ENCODE peak calls at places on chromosomes 16 and 17, in eight cellular contexts. Q is HL-60; O is fibroblast of pulmonary artery; X is AG04449; M is fibroblast of the aortic adventitia; P is CD4-positive, CD25-positive, alpha-beta regulatory T cell; H is A549; D is NT2/D1. W is an unnamed sample.

GRCh38 chr17:65027305-65027704 is 29.2 kb downstream of the GNA13 start:
- DNase-seq in O (peak; percentile 88), P (peak; percentile 36), H (peak; percentile 74), Q (no peak), D (peak; percentile 3), X (no peak), M (peak; percentile 72), W (peak; percentile 42)

GRCh38 chr17:59642535-59642934 is 22.8 kb downstream of the CLTC start:
- DNase-seq in M (no peak), D (no peak), P (no peak), Q (no peak), H (no peak), O (no peak), X (no peak), W (no peak)

GRCh38 chr17:35372846-35373531 is 432 bp downstream of the SLFN11 start:
- DNase-seq in Q (no peak), H (no peak), M (peak; percentile 33), D (no peak), X (no peak), P (peak; percentile 37), O (no peak), W (peak; percentile 15)

GRCh38 chr17:68854509-68854908 is 100.7 kb downstream of the ABCA8 start:
- DNase-seq in H (no peak), O (no peak), P (no peak), D (no peak), M (no peak), X (no peak), Q (no peak), W (no peak)

GRCh38 chr16:47018223-47018891 is 44.9 kb upstream of the DNAJA2 start:
- DNase-seq in D (no peak), X (no peak), Q (peak; percentile 56), M (peak; percentile 20), H (peak; percentile 75), O (peak; percentile 22), P (peak; percentile 5), W (peak; percentile 76)

GRCh38 chr16:48383877-48384304 is 1.3 kb downstream of the SIAH1 start:
- DNase-seq in P (no peak), X (no peak), H (peak; percentile 31), M (no peak), Q (no peak), O (peak; percentile 34), D (no peak), W (peak; percentile 18)

GRCh38 chr16:51834131-51834530 is 683.1 kb upstream of the SALL1 start:
- DNase-seq in X (no peak), M (peak; percentile 46), D (no peak), P (no peak), H (no peak), O (peak; percentile 35), Q (no peak), W (no peak)

GRCh38 chr17:1958134-1958881 is 66.8 kb downstream of the RTN4RL1 start:
- DNase-seq in P (no peak), D (no peak), X (no peak), O (no peak), Q (no peak), M (peak; percentile 32), H (no peak), W (no peak)

GRCh38 chr17:61402978-61403845 is 3.6 kb downstream of the TBX2 start:
- DNase-seq in X (no peak), D (no peak), M (peak; percentile 36), O (no peak), Q (no peak), H (no peak), P (no peak), W (no peak)

GRCh38 chr17:15404116-15404730 is 62.8 kb upstream of the TEKT3 start:
- DNase-seq in O (peak; percentile 47), P (no peak), X (no peak), Q (no peak), H (no peak), D (no peak), M (peak; percentile 66), W (no peak)

GRCh38 chr16:88970095-88970494 is 6.9 kb downstream of the CBFA2T3 start:
- DNase-seq in X (no peak), P (no peak), H (no peak), M (no peak), D (no peak), O (no peak), Q (no peak), W (no peak)

GRCh38 chr16:68360971-68361370 is 50.2 kb downstream of the PRMT7 start:
- DNase-seq in O (no peak), H (no peak), Q (no peak), P (no peak), M (no peak), D (no peak), X (no peak), W (no peak)

GRCh38 chr17:28141333-28141732 is 98.9 kb downstream of the NLK start:
- DNase-seq in M (no peak), H (no peak), D (no peak), P (no peak), X (no peak), Q (no peak), O (no peak), W (no peak)

GRCh38 chr17:17119533-17119932 is 77.3 kb downstream of the MPRIP start:
- DNase-seq in X (no peak), D (no peak), O (peak; percentile 37), H (peak; percentile 34), P (peak; percentile 23), Q (no peak), M (peak; percentile 30), W (peak; percentile 63)

GRCh38 chr17:28507567-28508195 is 1.5 kb downstream of the FOXN1 start:
- DNase-seq in P (no peak), D (no peak), M (no peak), X (no peak), O (no peak), H (no peak), Q (no peak), W (no peak)

GRCh38 chr17:13558588-13558987 is 43.1 kb downstream of the HS3ST3A1 start:
- DNase-seq in O (no peak), H (no peak), Q (no peak), M (no peak), P (no peak), D (no peak), X (no peak), W (no peak)

DNA sequence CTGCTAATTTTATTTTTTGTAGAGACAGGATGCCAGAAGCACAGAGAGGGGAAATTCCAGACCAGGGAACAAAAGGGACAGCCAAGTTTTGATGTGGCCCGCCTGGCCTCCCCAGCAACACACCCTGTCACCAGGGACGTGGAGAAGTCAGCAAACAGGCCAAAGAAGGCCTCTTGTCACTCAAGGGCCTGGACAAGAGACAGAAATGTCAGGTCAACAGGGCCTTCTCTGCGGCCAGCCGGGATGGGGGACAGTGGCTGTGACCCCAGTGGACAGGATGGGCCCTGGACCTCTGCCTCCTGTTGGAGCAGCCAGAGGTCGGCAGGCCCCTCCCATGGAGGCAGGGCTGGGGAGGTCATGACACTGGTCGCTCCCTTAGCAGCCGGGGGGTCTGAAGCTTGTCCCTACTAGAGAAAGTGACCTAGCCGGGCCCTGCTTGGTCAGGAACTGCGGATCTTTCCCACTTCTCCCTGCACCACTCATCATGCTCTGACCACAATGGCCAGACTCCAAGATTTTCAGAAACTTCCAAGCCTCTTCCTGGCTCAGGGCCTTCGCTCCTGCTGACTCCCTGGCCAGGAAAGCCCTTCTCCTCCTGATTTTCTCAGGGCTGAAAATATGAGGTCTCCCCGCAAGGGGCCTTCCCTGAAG is 9.2 kb upstream of the TVP23A start:
- DNase-seq in Q (no peak), M (peak; percentile 96), X (peak; percentile 34), P (no peak), H (no peak), D (no peak), O (peak; percentile 91), W (no peak)
- H3K4me3 ChIP-seq in Q (no peak overlapping the region), M (no peak overlapping the region), X (no peak overlapping the region), P (no peak overlapping the region), H (no peak overlapping the region), D (no peak overlapping the region), O (no peak overlapping the region), W (no peak overlapping the region)

DNA sequence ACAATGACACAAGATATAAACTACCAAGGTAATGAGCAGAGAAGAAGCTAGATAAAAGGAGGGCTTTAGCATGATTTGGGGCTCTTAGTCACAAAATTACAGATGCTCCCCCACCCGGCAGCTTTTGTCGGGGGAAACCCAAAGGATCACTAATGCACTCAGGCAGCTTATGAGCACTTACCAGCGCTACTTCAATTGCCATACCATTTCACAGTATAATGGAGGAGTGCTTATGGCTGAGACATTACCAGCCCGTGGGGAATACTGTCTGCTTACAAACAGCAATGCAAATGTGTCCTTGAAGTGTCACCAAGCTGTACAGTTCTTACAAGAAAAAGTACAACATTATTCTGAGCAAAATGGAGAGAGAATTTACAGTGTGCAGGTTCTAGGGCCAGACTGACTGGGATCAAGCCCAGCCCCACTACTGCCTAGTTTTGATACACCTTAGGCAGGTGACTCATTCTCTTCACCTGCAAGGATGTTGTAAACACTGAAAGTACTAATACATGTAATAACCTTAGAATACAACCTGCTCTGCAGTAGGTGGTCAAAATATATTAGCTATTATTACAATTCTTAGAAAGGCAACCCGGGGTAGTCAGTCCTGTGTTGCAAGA is 16.3 kb downstream of the ANKFY1 start:
- DNase-seq in M (no peak), O (no peak), P (no peak), D (no peak), X (no peak), H (no peak), Q (no peak), W (no peak)
- H3K4me3 ChIP-seq in M (no peak overlapping the region), O (no peak overlapping the region), P (no peak overlapping the region), D (no peak overlapping the region), X (no peak overlapping the region), H (no peak overlapping the region), Q (no peak overlapping the region), W (no peak overlapping the region)

DNA sequence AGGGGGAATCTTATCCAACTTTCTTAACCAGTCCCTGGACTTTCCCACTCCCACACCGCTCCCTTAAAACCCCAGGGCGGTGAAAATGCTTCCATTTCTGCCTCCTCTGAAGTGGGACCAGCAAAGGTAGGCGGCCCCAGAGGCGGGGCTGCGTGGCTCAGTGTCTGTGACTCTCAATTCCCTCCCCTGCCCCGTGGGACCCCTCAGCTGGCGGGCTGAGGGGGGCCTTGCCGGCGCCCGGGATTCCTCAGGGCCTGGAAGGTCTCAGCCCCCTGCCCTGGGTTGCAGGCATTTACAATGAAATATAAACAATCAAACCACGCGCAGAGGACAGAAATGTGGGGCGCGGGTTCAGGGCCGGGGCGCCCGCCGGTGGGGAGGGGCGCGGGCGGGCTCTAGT is 3.6 kb downstream of the SOST start:
- DNase-seq in H (no peak), Q (no peak), X (no peak), P (no peak), M (no peak), D (no peak), O (no peak), W (no peak)
- H3K4me3 ChIP-seq in H (no peak overlapping the region), Q (no peak overlapping the region), X (no peak overlapping the region), P (no peak overlapping the region), M (no peak overlapping the region), D (no peak overlapping the region), O (no peak overlapping the region), W (no peak overlapping the region)

DNA sequence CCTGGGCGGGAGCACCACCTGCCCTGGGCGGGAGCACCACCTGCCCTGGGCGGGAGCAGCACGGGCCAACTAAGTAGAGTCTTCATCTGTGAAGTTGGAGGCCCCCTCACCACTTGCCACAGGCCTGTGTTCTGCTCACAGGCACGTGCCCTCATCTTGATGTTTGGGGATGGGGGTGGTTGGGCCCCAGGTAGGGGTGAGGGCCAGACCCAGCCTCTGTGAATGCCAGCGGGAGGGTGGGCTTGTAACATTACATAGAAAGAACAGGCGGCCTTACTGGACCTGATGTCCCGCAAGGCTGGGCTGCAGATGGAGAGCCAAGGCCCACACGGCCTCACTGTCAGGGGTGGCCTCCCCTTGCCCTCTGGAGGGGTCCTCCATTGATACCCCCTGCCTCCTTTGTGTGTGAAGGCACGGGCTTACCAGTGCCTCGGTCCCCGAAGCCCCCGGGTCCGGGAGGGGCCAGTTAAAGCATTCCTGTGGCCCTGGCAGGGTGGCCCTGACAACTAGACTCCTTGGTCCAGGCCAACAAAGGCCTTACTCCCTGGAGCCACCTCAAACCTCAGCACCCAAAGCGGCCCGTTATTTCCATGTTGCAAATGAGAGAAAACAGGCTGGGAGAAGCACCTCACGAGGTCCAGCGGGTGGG is 1.1 kb upstream of the SLC16A3 start:
- DNase-seq in D (no peak), O (no peak), M (no peak), X (no peak), P (no peak), H (no peak), Q (no peak), W (no peak)
- H3K4me3 ChIP-seq in D (no peak overlapping the region), O (peak overlapping the region; percentile 47), M (no peak overlapping the region), X (peak overlapping the region; percentile 86), P (no peak overlapping the region), H (no peak overlapping the region), Q (peak overlapping the region; percentile 67), W (peak overlapping the region; percentile 65)